ENCODE peak calls at places on chromosomes 2 and 18, in four cellular contexts. G is heart right ventricle, Q is neural progenitor cell, L is DND-41. O is an unnamed sample.

GRCh38 chr2:127811397-127811860 is 458 bp upstream of the WDR33 start:
- DNase-seq in L (no peak), Q (no peak), G (peak; percentile 21), O (no peak)

GRCh38 chr2:118089015-118089800 is 937 bp downstream of the INSIG2 start:
- DNase-seq in L (peak; percentile 33), Q (peak; percentile 37), G (no peak), O (no peak)

GRCh38 chr18:12774982-12775381 is 72.1 kb downstream of the PSMG2 start:
- DNase-seq in L (peak; percentile 65), Q (no peak), G (no peak), O (no peak)

GRCh38 chr2:45896281-45896680 is 244.8 kb downstream of the PRKCE start:
- DNase-seq in G (no peak), L (no peak), Q (no peak), O (no peak)

GRCh38 chr18:3493501-3494244 is 43.7 kb downstream of the TGIF1 start:
- DNase-seq in G (no peak), L (no peak), Q (peak; percentile 30), O (no peak)

GRCh38 chr2:20231159-20231558 is 6.2 kb upstream of the SDC1 start:
- DNase-seq in L (no peak), Q (no peak), G (no peak), O (no peak)

GRCh38 chr18:27778925-27779324 is 398.0 kb downstream of the CDH2 start:
- DNase-seq in Q (peak; percentile 52), G (no peak), L (no peak), O (no peak)

GRCh38 chr2:161102770-161103450 is 57.3 kb upstream of the TANK start:
- DNase-seq in G (no peak), L (no peak), Q (no peak), O (no peak)

GRCh38 chr18:63067939-63068338 is 251.6 kb downstream of the BCL2 start:
- DNase-seq in G (no peak), L (no peak), Q (no peak), O (no peak)

GRCh38 chr18:36711813-36712444 is 116.9 kb downstream of the TPGS2 start:
- DNase-seq in G (peak; percentile 19), L (no peak), Q (no peak), O (no peak)

GRCh38 chr18:21314721-21315120 is 72.7 kb downstream of the GREB1L start:
- DNase-seq in Q (no peak), L (no peak), G (no peak), O (no peak)

GRCh38 chr2:109527079-109527478 is 86.7 kb downstream of the SEPTIN10 start:
- DNase-seq in G (no peak), Q (no peak), L (no peak), O (no peak)

GRCh38 chr2:45705233-45705632 is 53.8 kb downstream of the PRKCE start:
- DNase-seq in L (no peak), G (no peak), Q (no peak), O (no peak)

GRCh38 chr18:3305354-3305762 is 43.4 kb downstream of the MYL12B start:
- DNase-seq in G (no peak), L (no peak), Q (no peak), O (no peak)

GRCh38 chr2:170679607-170680079 is 35.5 kb upstream of the SP5 start:
- DNase-seq in Q (peak; percentile 26), G (no peak), L (no peak), O (no peak)

GRCh38 chr2:235639885-235640284 is 146.0 kb downstream of the AGAP1 start:
- DNase-seq in G (no peak), L (no peak), Q (no peak), O (no peak)

GRCh38 chr2:165793161-165793778 is 777 bp downstream of the GALNT3 start:
- DNase-seq in G (peak; percentile 10), Q (peak; percentile 51), L (no peak), O (no peak)

GRCh38 chr2:26640331-26640745 is 828 bp downstream of the CIB4 start:
- DNase-seq in G (no peak), L (no peak), Q (no peak), O (no peak)

GRCh38 chr2:144596074-144596871 is 76.4 kb upstream of the ZEB2 start:
- DNase-seq in L (peak; percentile 21), Q (peak; percentile 55), G (no peak), O (no peak)

GRCh38 chr18:7084080-7084765 is 33.4 kb downstream of the LAMA1 start:
- DNase-seq in L (no peak), G (no peak), Q (no peak), O (no peak)

GRCh38 chr2:22056621-22057132 is 932.9 kb downstream of the TDRD15 start:
- DNase-seq in Q (no peak), L (no peak), G (no peak), O (no peak)

GRCh38 chr2:86337235-86338099 is at the start of gene REEP1:
- DNase-seq in Q (peak; percentile 81), L (no peak), G (peak; percentile 47), O (no peak)

DNA sequence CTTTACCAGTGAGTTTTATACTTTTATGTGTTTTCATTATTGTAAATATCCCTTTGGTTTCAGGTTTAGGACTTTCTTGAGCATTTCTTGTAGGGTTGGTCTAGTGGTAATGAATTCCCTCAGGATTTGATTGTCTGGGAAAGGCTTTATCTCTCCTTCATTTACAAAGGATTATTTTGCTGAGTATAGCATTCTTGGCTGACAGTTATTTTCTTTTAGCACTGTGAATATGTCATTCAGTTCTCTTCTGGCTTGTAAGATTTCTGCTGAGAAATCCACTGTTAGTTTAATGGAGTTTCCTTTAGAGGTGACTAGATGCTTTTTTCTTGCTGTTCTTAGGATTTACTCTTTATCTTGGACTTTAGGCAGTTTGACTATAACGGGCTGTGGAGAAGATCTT is 373.9 kb downstream of the TSN start:
- DNase-seq in G (no peak), Q (no peak), L (no peak), O (no peak)
- H3K9me3 ChIP-seq in G (no peaks in the 10 kb centered on the region), Q (peaks cover 31% of the 10 kb centered on the region), L (peaks cover 5% of the 10 kb centered on the region), O (peaks cover 35% of the 10 kb centered on the region)

DNA sequence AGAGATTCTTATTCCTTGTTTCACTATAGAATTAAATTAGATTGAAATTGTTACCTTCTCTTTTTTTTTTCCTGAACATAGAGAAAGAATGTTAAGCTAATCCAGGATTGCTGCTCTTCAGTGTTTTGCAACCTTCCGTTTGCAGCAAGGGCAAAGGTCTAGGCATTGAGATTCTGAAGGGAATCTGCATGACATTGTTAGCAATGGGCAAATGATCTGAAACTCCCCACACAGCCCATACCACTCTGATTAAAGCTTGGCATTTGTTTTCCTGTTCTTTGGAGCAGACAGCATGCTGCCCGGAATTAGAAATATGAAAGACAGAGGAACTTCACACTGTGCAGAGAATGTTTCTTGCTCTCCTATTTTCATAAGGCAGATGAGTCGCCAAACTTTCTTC is 551.8 kb downstream of the SOCS6 start:
- DNase-seq in G (no peak), L (no peak), Q (peak; percentile 44), O (no peak)
- H3K9me3 ChIP-seq in G (no peaks in the 10 kb centered on the region), L (no peaks in the 10 kb centered on the region), Q (no peaks in the 10 kb centered on the region), O (no peaks in the 10 kb centered on the region)

DNA sequence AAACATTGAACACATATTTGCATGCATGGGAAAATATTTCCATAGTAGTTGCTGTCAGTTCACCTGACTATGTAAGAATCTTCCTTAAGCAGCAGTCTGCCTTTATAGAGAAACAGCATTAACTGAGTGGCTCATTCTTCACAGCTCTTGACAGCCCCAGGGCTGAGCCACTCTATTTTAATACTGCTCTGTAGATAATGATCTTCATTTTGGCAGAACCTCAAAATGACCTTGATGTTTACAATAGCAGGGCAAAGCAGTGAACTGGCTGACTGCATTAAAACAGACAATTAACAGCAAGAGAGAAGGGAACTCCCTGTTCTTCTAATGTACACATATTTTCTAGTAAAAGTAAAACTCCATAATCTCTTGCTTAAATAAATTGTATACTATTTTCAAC is 580.6 kb upstream of the SOX11 start:
- DNase-seq in Q (no peak), L (no peak), G (no peak), O (no peak)
- H3K9me3 ChIP-seq in Q (peaks cover 13% of the 10 kb centered on the region), L (peaks cover 11% of the 10 kb centered on the region), G (no peaks in the 10 kb centered on the region), O (peaks cover 17% of the 10 kb centered on the region)

GRCh38 chr2:82507657-82508056 is 1951.4 kb downstream of the SUCLG1 start:
- DNase-seq in G (no peak), L (no peak), Q (no peak), O (no peak)
- H3K9me3 ChIP-seq in G (no peaks in the 10 kb centered on the region), L (no peaks in the 10 kb centered on the region), Q (no peaks in the 10 kb centered on the region), O (peaks cover 4% of the 10 kb centered on the region)

DNA sequence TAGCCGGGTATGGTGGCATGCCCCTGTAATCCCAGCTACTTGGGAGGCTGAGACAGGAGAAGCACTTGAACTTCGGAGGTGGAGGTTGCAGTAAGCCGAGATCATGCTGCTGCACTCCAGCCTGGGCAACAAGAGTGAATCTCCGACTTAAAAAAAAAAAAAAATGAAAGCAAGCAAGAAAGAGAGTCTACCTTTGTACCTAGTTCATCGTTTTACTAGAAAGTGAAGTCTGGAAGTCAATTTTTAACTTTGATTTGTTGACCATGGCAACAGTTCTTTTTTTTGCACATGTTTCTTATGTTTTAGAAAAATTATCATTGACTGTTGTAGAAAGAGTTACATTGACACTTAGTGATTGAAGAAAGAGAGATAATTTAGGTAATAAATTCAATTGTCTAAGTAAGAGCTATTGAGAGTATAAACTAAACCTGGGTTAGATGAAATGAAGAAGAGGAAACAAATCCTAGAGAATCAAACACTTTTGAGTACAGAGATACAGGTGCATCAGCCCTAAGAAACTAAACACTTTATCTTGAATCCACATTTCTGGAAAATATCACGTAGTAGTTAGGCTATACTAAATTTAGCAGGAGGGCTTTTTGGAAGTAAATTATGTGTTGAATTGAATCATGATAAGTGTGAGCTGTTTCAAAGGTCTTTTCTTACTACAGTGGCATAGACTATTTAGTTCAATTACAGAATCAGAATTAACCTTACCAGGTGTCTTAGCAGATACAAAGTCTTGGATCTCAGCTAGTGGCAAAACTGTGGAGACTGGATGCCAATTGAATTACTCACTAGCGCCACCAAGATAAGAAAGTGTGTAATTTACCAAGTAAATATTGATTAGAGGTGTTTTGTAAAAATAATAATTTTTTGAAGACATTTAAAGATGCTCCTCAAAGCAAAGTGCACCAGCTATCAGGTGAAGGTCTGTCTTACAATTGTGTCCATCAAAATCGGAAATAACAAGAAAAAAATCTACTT is 303.4 kb upstream of the NRXN1 start:
- DNase-seq in G (no peak), L (no peak), Q (peak; percentile 32), O (no peak)
- H3K9me3 ChIP-seq in G (no peaks in the 10 kb centered on the region), L (no peaks in the 10 kb centered on the region), Q (no peaks in the 10 kb centered on the region), O (peaks cover 2% of the 10 kb centered on the region)

GRCh38 chr2:58052978-58053377 is 6.4 kb downstream of the VRK2 start:
- DNase-seq in Q (no peak), G (no peak), L (no peak), O (no peak)

GRCh38 chr2:58057890-58058590 is 11.4 kb downstream of the VRK2 start:
- DNase-seq in Q (no peak), G (no peak), L (no peak), O (no peak)

GRCh38 chr2:58054264-58054663 is 7.7 kb downstream of the VRK2 start:
- DNase-seq in G (no peak), L (no peak), Q (no peak), O (no peak)

GRCh38 chr2:58055027-58055786 is 8.6 kb downstream of the VRK2 start:
- DNase-seq in Q (no peak), G (no peak), L (no peak), O (no peak)

DNA sequence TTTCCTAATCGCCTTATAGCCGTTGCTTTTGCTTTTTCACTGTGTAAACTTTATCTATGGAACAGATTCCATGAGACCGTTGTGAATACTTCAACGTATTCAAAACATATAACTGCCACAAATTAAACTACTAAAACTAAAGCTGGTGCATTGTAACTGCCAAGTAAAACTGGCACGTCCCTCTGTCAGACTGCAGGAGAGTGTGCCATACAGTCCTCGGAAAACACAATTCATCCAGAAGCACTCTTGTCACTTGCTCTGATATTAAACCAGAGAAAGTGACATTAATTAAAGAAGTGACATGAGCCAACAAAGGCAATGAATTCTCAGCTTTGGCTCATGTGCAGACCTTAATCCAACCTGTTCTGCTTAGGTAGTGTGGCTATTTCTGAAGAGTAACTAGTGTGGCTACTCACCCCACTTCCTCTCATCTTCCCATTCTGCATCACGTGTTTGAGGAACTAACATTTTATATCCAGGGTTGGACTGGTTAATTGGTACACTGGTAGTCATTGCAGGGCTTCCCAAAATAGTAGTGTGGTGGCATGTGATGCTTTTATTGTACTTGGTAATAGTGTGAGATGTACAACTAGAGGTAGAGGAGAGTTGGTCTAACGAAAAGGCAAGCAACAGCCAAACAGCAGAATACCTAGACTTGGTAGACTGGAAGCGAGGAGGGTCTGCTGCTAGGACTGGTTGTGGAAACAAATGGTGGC is 9.8 kb downstream of the VRK2 start:
- DNase-seq in Q (no peak), L (no peak), G (no peak), O (no peak)
- H3K9me3 ChIP-seq in Q (no peaks in the 10 kb centered on the region), L (no peaks in the 10 kb centered on the region), G (no peaks in the 10 kb centered on the region), O (no peaks in the 10 kb centered on the region)